ENCODE peak calls at places on chromosome 14, in five cellular contexts. One of them, this sample, is unnamed.

GRCh38 chr14:104388631-104389325 is 190.8 kb upstream of the C14orf180 start:
- DNase-seq in RWPE1: no peak
- DNase-seq in stimulated activated CD4-positive, alpha-beta T cell treated with anti-CD3 and anti-CD28 coated beads, Interleukin-4, amount 100 ng/mL, for 4 hours: no peak
- DNase-seq in T follicular helper cell: no peak
- DNase-seq in dermis microvascular lymphatic vessel endothelial cell: no peak
- DNase-seq in this sample: no peak

GRCh38 chr14:77878783-77879182 is 78.9 kb downstream of the ADCK1 start:
- DNase-seq in RWPE1: no peak
- DNase-seq in stimulated activated CD4-positive, alpha-beta T cell treated with anti-CD3 and anti-CD28 coated beads, Interleukin-4, amount 100 ng/mL, for 4 hours: no peak
- DNase-seq in T follicular helper cell: no peak
- DNase-seq in dermis microvascular lymphatic vessel endothelial cell: no peak
- DNase-seq in this sample: no peak

GRCh38 chr14:101762530-101763101 is 1.1 kb downstream of the PPP2R5C start:
- DNase-seq in RWPE1: no peak
- DNase-seq in stimulated activated CD4-positive, alpha-beta T cell treated with anti-CD3 and anti-CD28 coated beads, Interleukin-4, amount 100 ng/mL, for 4 hours: no peak
- DNase-seq in T follicular helper cell: no peak
- DNase-seq in dermis microvascular lymphatic vessel endothelial cell: no peak
- DNase-seq in this sample: no peak

GRCh38 chr14:34029921-34030334 is 79.1 kb upstream of the EGLN3 start:
- DNase-seq in RWPE1: no peak
- DNase-seq in stimulated activated CD4-positive, alpha-beta T cell treated with anti-CD3 and anti-CD28 coated beads, Interleukin-4, amount 100 ng/mL, for 4 hours: no peak
- DNase-seq in T follicular helper cell: no peak
- DNase-seq in dermis microvascular lymphatic vessel endothelial cell: no peak
- DNase-seq in this sample: no peak

GRCh38 chr14:104393898-104394605 is 185.5 kb upstream of the C14orf180 start:
- DNase-seq in RWPE1: no peak
- DNase-seq in stimulated activated CD4-positive, alpha-beta T cell treated with anti-CD3 and anti-CD28 coated beads, Interleukin-4, amount 100 ng/mL, for 4 hours: peak
- DNase-seq in T follicular helper cell: peak
- DNase-seq in dermis microvascular lymphatic vessel endothelial cell: peak
- DNase-seq in this sample: peak

GRCh38 chr14:90624732-90625444 is 191.3 kb downstream of the TTC7B start:
- DNase-seq in RWPE1: peak
- DNase-seq in stimulated activated CD4-positive, alpha-beta T cell treated with anti-CD3 and anti-CD28 coated beads, Interleukin-4, amount 100 ng/mL, for 4 hours: no peak
- DNase-seq in T follicular helper cell: no peak
- DNase-seq in dermis microvascular lymphatic vessel endothelial cell: no peak
- DNase-seq in this sample: no peak

GRCh38 chr14:103707329-103708263 is 7.7 kb downstream of the XRCC3 start:
- DNase-seq in RWPE1: no peak
- DNase-seq in stimulated activated CD4-positive, alpha-beta T cell treated with anti-CD3 and anti-CD28 coated beads, Interleukin-4, amount 100 ng/mL, for 4 hours: no peak
- DNase-seq in T follicular helper cell: no peak
- DNase-seq in dermis microvascular lymphatic vessel endothelial cell: no peak
- DNase-seq in this sample: no peak

GRCh38 chr14:66650491-66650911 is 142.6 kb downstream of the GPHN start:
- DNase-seq in RWPE1: no peak
- DNase-seq in stimulated activated CD4-positive, alpha-beta T cell treated with anti-CD3 and anti-CD28 coated beads, Interleukin-4, amount 100 ng/mL, for 4 hours: no peak
- DNase-seq in T follicular helper cell: no peak
- DNase-seq in dermis microvascular lymphatic vessel endothelial cell: peak
- DNase-seq in this sample: no peak

GRCh38 chr14:61178226-61179060 is 102.7 kb downstream of the TMEM30B start:
- DNase-seq in RWPE1: peak
- DNase-seq in stimulated activated CD4-positive, alpha-beta T cell treated with anti-CD3 and anti-CD28 coated beads, Interleukin-4, amount 100 ng/mL, for 4 hours: peak
- DNase-seq in T follicular helper cell: no peak
- DNase-seq in dermis microvascular lymphatic vessel endothelial cell: peak
- DNase-seq in this sample: no peak

GRCh38 chr14:100764716-100765115 is 38.0 kb downstream of the DLK1 start:
- DNase-seq in RWPE1: no peak
- DNase-seq in stimulated activated CD4-positive, alpha-beta T cell treated with anti-CD3 and anti-CD28 coated beads, Interleukin-4, amount 100 ng/mL, for 4 hours: no peak
- DNase-seq in T follicular helper cell: no peak
- DNase-seq in dermis microvascular lymphatic vessel endothelial cell: no peak
- DNase-seq in this sample: no peak

GRCh38 chr14:75578786-75579781 is 664 bp downstream of the FLVCR2 start:
- DNase-seq in RWPE1: no peak
- DNase-seq in stimulated activated CD4-positive, alpha-beta T cell treated with anti-CD3 and anti-CD28 coated beads, Interleukin-4, amount 100 ng/mL, for 4 hours: no peak
- DNase-seq in T follicular helper cell: no peak
- DNase-seq in dermis microvascular lymphatic vessel endothelial cell: peak
- DNase-seq in this sample: no peak

GRCh38 chr14:69741055-69741454 is 25.9 kb upstream of the SRSF5 start:
- DNase-seq in RWPE1: peak
- DNase-seq in stimulated activated CD4-positive, alpha-beta T cell treated with anti-CD3 and anti-CD28 coated beads, Interleukin-4, amount 100 ng/mL, for 4 hours: no peak
- DNase-seq in T follicular helper cell: no peak
- DNase-seq in dermis microvascular lymphatic vessel endothelial cell: no peak
- DNase-seq in this sample: no peak

GRCh38 chr14:24816011-24816928 is 182.3 kb upstream of the GZMB start:
- DNase-seq in RWPE1: no peak
- DNase-seq in stimulated activated CD4-positive, alpha-beta T cell treated with anti-CD3 and anti-CD28 coated beads, Interleukin-4, amount 100 ng/mL, for 4 hours: no peak
- DNase-seq in T follicular helper cell: no peak
- DNase-seq in dermis microvascular lymphatic vessel endothelial cell: peak
- DNase-seq in this sample: no peak

GRCh38 chr14:99605299-99605961 is 1.4 kb upstream of the CCDC85C start:
- DNase-seq in RWPE1: peak
- DNase-seq in stimulated activated CD4-positive, alpha-beta T cell treated with anti-CD3 and anti-CD28 coated beads, Interleukin-4, amount 100 ng/mL, for 4 hours: peak
- DNase-seq in T follicular helper cell: peak
- DNase-seq in dermis microvascular lymphatic vessel endothelial cell: peak
- DNase-seq in this sample: peak

GRCh38 chr14:102690509-102691286 is 86.6 kb upstream of the TRAF3 start:
- DNase-seq in RWPE1: no peak
- DNase-seq in stimulated activated CD4-positive, alpha-beta T cell treated with anti-CD3 and anti-CD28 coated beads, Interleukin-4, amount 100 ng/mL, for 4 hours: no peak
- DNase-seq in T follicular helper cell: no peak
- DNase-seq in dermis microvascular lymphatic vessel endothelial cell: no peak
- DNase-seq in this sample: no peak